ENCODE peak calls at places on chromosomes 16 and 17, in five cellular contexts. D is fibroblast of lung, H is endothelial cell of umbilical vein, F is GM12864, E is trophoblast cell. Z is an unnamed sample.

GRCh38 chr16:65975049-65975708 is 391.3 kb upstream of the CDH5 start:
- DNase-seq in D (peak; percentile 83), H (no peak), F (no peak), E (peak; percentile 13), Z (no peak)

GRCh38 chr17:62892870-62893338 is 73.1 kb upstream of the TANC2 start:
- DNase-seq in D (peak; percentile 71), H (peak; percentile 83), F (no peak), E (peak; percentile 73), Z (no peak)

GRCh38 chr16:78624349-78624748 is 524.9 kb downstream of the WWOX start:
- DNase-seq in D (peak; percentile 39), H (no peak), F (no peak), E (no peak), Z (no peak)

GRCh38 chr16:83002351-83003334 is 375.9 kb downstream of the CDH13 start:
- DNase-seq in D (peak; percentile 53), H (peak; percentile 88), F (no peak), E (no peak), Z (no peak)

GRCh38 chr16:2505695-2506094 is 8.1 kb upstream of the ATP6V0C start:
- DNase-seq in D (no peak), H (no peak), F (no peak), E (no peak), Z (no peak)

GRCh38 chr17:39676198-39676819 is 8.1 kb downstream of the PNMT start:
- DNase-seq in D (no peak), H (no peak), F (peak; percentile 22), E (no peak), Z (peak; percentile 44)

GRCh38 chr16:85781685-85782370 is 17.5 kb downstream of the EMC8 start:
- DNase-seq in D (peak; percentile 82), H (no peak), F (no peak), E (no peak), Z (no peak)

GRCh38 chr16:70687671-70688265 is 1.9 kb upstream of the MTSS2 start:
- DNase-seq in D (no peak), H (no peak), F (no peak), E (no peak), Z (no peak)

GRCh38 chr16:8935989-8936388 is 27.7 kb downstream of the USP7 start:
- DNase-seq in D (no peak), H (no peak), F (no peak), E (peak; percentile 17), Z (peak; percentile 34)

GRCh38 chr17:35011671-35012216 is 31.4 kb downstream of the LIG3 start:
- DNase-seq in D (no peak), H (no peak), F (no peak), E (no peak), Z (no peak)

GRCh38 chr16:27795992-27796614 is 246.2 kb downstream of the KATNIP start:
- DNase-seq in D (peak; percentile 40), H (peak; percentile 8), F (no peak), E (peak; percentile 74), Z (no peak)

GRCh38 chr17:50499270-50499669 is 9.0 kb upstream of the MYCBPAP start:
- DNase-seq in D (no peak), H (no peak), F (no peak), E (no peak), Z (no peak)

GRCh38 chr17:68711858-68712257 is 110.7 kb upstream of the FAM20A start:
- DNase-seq in D (no peak), H (no peak), F (no peak), E (no peak), Z (no peak)

GRCh38 chr16:60142991-60143705 is 1409.0 kb upstream of the GOT2 start:
- DNase-seq in D (no peak), H (peak; percentile 51), F (no peak), E (no peak), Z (no peak)

DNA sequence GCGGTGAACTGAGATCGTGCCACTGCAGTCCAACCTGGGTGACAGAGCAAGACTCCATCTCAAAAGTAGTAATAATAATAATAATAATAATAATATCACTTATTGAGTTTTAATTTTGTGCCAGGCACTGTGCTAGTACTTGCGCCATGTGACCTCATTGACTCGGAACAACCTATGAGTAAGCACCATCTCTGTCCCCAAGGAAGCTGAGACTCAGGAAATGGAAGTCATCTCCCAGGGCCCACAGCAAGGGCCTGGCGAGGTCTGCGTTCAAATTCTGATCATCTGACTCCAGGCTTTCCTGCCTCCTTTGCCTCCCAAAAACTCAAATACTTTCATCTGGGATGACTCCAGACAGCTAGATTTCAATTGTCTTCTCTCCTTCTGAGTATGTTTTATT is 162.9 kb downstream of the SEC14L1 start:
- DNase-seq in D (peak; percentile 39), H (no peak), F (no peak), E (no peak), Z (no peak)
- H3K4me3 ChIP-seq in D (no peak overlapping the region), H (no peak overlapping the region), F (no peak overlapping the region), E (no peak overlapping the region), Z (no peak overlapping the region)

GRCh38 chr17:78976907-78977680 is 2.6 kb downstream of the LGALS3BP start:
- DNase-seq in D (no peak), H (no peak), F (no peak), E (no peak), Z (no peak)

GRCh38 chr17:78973792-78974520 is 5.8 kb downstream of the LGALS3BP start:
- DNase-seq in D (no peak), H (no peak), F (no peak), E (no peak), Z (no peak)

GRCh38 chr17:78973196-78973595 is 6.5 kb downstream of the LGALS3BP start:
- DNase-seq in D (no peak), H (no peak), F (no peak), E (peak; percentile 81), Z (no peak)

GRCh38 chr17:78972507-78973105 is 7.1 kb downstream of the LGALS3BP start:
- DNase-seq in D (no peak), H (no peak), F (no peak), E (no peak), Z (no peak)

GRCh38 chr17:78974635-78975591 is 4.8 kb downstream of the LGALS3BP start:
- DNase-seq in D (peak; percentile 92), H (peak; percentile 70), F (no peak), E (peak; percentile 17), Z (no peak)
- H3K4me3 ChIP-seq in D (no peak overlapping the region), H (no peak overlapping the region), F (no peak overlapping the region), E (no peak overlapping the region), Z (no peak overlapping the region)

DNA sequence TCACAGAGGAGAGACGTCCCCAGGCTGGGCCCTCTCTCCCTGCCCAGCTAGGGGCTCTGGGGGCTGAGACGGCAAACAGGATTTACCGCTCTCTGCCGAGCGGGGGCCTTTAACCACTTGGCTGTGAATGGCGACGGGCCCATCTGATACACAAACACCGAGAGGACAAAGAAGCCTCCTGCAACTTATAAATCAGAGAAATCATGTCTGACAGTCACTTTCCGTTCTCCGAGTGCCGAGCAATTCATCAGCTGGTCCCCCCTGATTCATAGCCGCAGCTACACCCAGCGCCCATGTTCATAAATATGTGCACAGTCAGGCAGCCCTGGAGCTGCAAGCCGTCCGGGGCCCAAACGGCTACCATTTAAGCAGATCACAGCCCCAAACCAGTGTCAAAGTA is 154.4 kb downstream of the C16orf78 start:
- DNase-seq in D (peak; percentile 15), H (peak; percentile 40), F (no peak), E (no peak), Z (no peak)
- H3K4me3 ChIP-seq in D (peak overlapping the region; percentile 10), H (peak overlapping the region; percentile 26), F (no peak overlapping the region), E (peak overlapping the region; percentile 56), Z (no peak overlapping the region)

GRCh38 chr17:64190468-64190867 is 60.5 kb upstream of the ERN1 start:
- DNase-seq in D (no peak), H (no peak), F (no peak), E (peak; percentile 15), Z (no peak)
- H3K4me3 ChIP-seq in D (no peak overlapping the region), H (no peak overlapping the region), F (no peak overlapping the region), E (no peak overlapping the region), Z (no peak overlapping the region)

GRCh38 chr17:74367206-74367605 is at the start of gene GPR142:
- DNase-seq in D (no peak), H (no peak), F (no peak), E (no peak), Z (no peak)
- H3K4me3 ChIP-seq in D (no peak within 1 kb of the TSS), H (no peak within 1 kb of the TSS), F (no peak within 1 kb of the TSS), E (no peak within 1 kb of the TSS), Z (no peak within 1 kb of the TSS)

GRCh38 chr17:74466785-74467158 is 338 bp downstream of the CD300A start:
- DNase-seq in D (no peak), H (no peak), F (no peak), E (no peak), Z (peak; percentile 63)
- H3K4me3 ChIP-seq in D (no peak overlapping the region), H (no peak overlapping the region), F (peak overlapping the region; percentile 80), E (no peak overlapping the region), Z (peak overlapping the region; percentile 91)

DNA sequence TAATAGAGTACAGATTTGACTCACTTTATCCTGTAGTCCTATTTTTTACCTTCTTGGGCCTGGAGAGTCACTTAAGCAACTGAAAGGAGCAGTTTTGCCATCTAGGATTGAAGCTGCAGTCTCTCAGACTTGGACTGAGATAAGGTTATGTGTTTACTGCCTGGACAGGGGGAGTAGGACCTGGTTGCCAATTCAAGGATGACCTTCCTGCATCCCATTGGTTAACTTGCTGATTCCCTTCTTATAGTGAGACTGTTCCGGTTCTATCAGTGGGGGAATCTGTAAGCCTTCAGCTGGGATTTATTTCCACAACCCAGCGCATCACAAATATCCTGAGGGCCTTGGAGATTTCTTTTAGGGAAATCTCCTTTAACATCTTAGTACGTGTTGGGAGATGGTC is 2.9 kb downstream of the UBN1 start:
- DNase-seq in D (peak; percentile 5), H (peak; percentile 23), F (no peak), E (no peak), Z (no peak)
- H3K4me3 ChIP-seq in D (peak overlapping the region; percentile 28), H (peak overlapping the region; percentile 86), F (no peak overlapping the region), E (no peak overlapping the region), Z (no peak overlapping the region)